ENCODE peak calls at places on chromosomes 1 and 21, in eight cellular contexts. S is body of pancreas, N is H9, Y is GM23338, Q is cardiac muscle cell, R is Peyer's patch, V is MM.1S, K is PC-3. P is an unnamed sample. For H3K4me1, the result is how much of the 10 kb centered on the place peaks cover.

GRCh38 chr1:157363660-157364140 is 188.6 kb downstream of the FCRL5 start:
- DNase-seq in S (peak), N (peak), Y (peak), Q (peak), R (peak), V (peak), K (peak), P (no peak)

GRCh38 chr1:204075116-204075636 is 2.3 kb downstream of the SOX13 start:
- DNase-seq in S (peak), N (no peak), Y (peak), Q (peak), R (peak), V (no peak), K (peak), P (no peak)

GRCh38 chr1:232983817-232984567 is 33.6 kb downstream of the NTPCR start:
- DNase-seq in S (no peak), N (no peak), Y (no peak), Q (no peak), R (no peak), V (no peak), K (no peak), P (no peak)

GRCh38 chr1:38569932-38570356 is 289.6 kb downstream of the RRAGC start:
- DNase-seq in S (no peak), N (no peak), Y (no peak), Q (peak), R (no peak), V (no peak), K (no peak), P (no peak)

GRCh38 chr21:31571879-31572278 is 87.6 kb upstream of the SOD1 start:
- DNase-seq in S (no peak), N (no peak), Y (no peak), Q (no peak), R (no peak), V (peak), K (no peak), P (no peak)

GRCh38 chr1:77783141-77783540 is 3.7 kb downstream of the MIGA1 start:
- DNase-seq in S (no peak), N (no peak), Y (no peak), Q (no peak), R (no peak), V (no peak), K (peak), P (no peak)

GRCh38 chr1:50425376-50426107 is 2.3 kb upstream of the DMRTA2 start:
- DNase-seq in S (no peak), N (peak), Y (peak), Q (no peak), R (no peak), V (no peak), K (no peak), P (no peak)

GRCh38 chr1:202501281-202501680 is 152.8 kb downstream of the PPP1R12B start:
- DNase-seq in S (no peak), N (no peak), Y (peak), Q (no peak), R (no peak), V (peak), K (peak), P (no peak)

GRCh38 chr1:26537951-26538352 is 8.4 kb downstream of the RPS6KA1 start:
- DNase-seq in S (no peak), N (peak), Y (peak), Q (no peak), R (peak), V (peak), K (peak), P (peak)

GRCh38 chr1:8570435-8570834 is 247.0 kb downstream of the RERE start:
- DNase-seq in S (no peak), N (no peak), Y (no peak), Q (no peak), R (no peak), V (no peak), K (no peak), P (no peak)

GRCh38 chr1:41474490-41475271 is 9.8 kb downstream of the EDN2 start:
- DNase-seq in S (peak), N (no peak), Y (peak), Q (no peak), R (no peak), V (no peak), K (no peak), P (peak)

GRCh38 chr1:240029418-240029817 is 62.3 kb upstream of the FMN2 start:
- DNase-seq in S (no peak), N (no peak), Y (peak), Q (no peak), R (no peak), V (no peak), K (peak), P (no peak)

DNA sequence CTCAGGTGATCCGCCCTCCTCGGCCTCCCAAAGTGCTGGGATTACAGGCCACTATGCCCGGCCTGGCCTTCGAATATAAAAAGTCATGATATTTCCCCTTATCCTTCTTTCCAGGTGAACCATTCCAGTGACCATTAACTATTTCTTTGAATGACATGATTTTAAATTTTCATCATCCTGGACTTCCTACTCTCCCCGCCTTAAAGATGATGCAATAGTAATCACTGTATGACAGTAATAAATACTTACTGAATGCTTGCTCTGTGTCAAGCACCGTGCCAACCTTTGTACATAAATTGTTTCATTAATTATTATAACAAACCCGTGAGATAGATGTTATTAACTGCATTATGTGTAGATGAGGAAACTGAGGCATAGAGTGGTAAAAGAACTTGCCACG is 19.9 kb upstream of the ATP1A1 start:
- DNase-seq in S (no peak), N (no peak), Y (no peak), Q (no peak), R (no peak), V (no peak), K (no peak), P (no peak)
- H3K4me1 ChIP-seq in S (under half), N (under half), Y (under half), Q (under half), R (under half), V (under half), K (under half), P (under half)

GRCh38 chr21:25281134-25281533 is 326.1 kb downstream of the MRPL39 start:
- DNase-seq in S (no peak), N (no peak), Y (no peak), Q (no peak), R (no peak), V (no peak), K (no peak), P (no peak)

GRCh38 chr21:25280061-25280460 is 327.2 kb downstream of the MRPL39 start:
- DNase-seq in S (no peak), N (no peak), Y (peak), Q (no peak), R (no peak), V (no peak), K (no peak), P (no peak)

DNA sequence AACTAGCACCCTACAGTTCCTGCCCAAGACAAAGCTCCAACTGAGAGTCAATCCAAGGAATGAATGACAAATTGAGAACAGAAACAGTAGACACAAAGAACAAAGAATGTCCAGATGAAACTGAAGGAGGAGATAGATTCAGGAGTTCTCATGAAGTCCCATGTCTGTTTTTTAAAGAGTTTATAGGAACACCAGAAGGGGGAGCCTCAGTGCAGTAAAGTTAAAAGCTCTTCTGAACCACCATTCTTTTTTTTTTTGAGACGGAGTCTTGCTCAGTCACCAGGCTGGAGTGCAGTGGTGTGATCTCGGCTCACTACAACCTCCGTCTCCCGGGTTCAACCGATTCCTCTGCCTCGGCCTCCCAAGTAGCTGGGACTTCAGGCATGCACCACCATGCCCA is 323.6 kb downstream of the MRPL39 start:
- DNase-seq in S (no peak), N (peak), Y (peak), Q (peak), R (no peak), V (peak), K (peak), P (no peak)
- TF ChIP-seq CTCF in S (peak), N (peak), Y (peak), Q (peak), R (no peak), V (peak), K (peak), P (peak)

DNA sequence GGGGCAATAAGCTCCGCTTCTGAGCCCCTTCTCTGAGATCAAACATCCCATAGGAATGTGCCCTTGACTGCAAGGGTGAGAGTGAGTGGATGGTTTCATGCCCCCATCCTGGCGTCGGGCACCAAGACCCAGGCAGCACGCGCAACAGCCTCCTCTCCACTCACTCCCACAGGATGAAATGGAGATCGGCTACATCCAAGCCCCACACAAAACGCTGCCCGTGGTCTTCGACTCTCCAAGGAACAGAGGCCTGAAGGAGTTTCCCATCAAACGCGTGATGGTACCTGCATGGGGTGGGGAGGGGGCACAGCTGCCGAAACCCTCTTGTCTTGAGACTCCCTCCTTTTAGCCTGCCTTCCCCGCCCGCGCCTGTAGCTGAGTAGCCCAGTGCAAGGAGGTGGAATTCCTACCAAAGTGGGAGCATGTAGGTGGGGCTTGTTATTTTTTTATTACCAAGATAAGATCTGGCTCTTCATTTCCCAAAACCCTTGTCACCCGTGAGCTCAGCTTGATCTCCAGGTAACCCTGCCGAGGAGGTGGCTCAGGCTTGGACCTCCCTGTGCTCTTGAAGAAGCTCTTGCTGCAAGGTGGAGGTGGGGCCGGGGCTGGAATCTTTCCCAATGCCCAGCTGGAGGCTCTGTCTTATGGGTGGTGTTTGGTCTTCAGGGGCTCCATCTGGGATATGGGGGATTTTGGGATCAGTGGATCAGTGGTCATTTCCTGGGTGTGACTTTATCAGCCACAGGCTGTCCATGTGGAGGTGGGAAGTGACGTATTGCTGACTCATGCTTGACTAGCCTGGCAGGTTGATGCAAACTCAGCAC is 24.0 kb upstream of the PADI6 start:
- DNase-seq in S (no peak), N (peak), Y (no peak), Q (no peak), R (peak), V (no peak), K (peak), P (peak)
- H3K4me1 ChIP-seq in S (under half), N (under half), Y (under half), Q (under half), R (under half), V (under half), K (under half), P (under half)

GRCh38 chr1:223756002-223756775 is 43.9 kb downstream of the CAPN2 start:
- DNase-seq in S (no peak), N (no peak), Y (no peak), Q (no peak), R (no peak), V (no peak), K (no peak), P (no peak)
- TF ChIP-seq CTCF in S (no peak), N (no peak), Y (no peak), Q (no peak), R (no peak), V (no peak), K (no peak), P (no peak)

GRCh38 chr1:221711156-221711577 is 30.7 kb downstream of the DUSP10 start:
- DNase-seq in S (no peak), N (no peak), Y (no peak), Q (no peak), R (no peak), V (no peak), K (no peak), P (no peak)

GRCh38 chr1:221708076-221708571 is 33.8 kb downstream of the DUSP10 start:
- DNase-seq in S (no peak), N (no peak), Y (no peak), Q (no peak), R (peak), V (no peak), K (no peak), P (no peak)

GRCh38 chr1:221708987-221709386 is 32.9 kb downstream of the DUSP10 start:
- DNase-seq in S (peak), N (no peak), Y (peak), Q (no peak), R (peak), V (no peak), K (peak), P (no peak)

GRCh38 chr1:221711642-221712041 is 30.2 kb downstream of the DUSP10 start:
- DNase-seq in S (no peak), N (no peak), Y (no peak), Q (no peak), R (no peak), V (no peak), K (no peak), P (no peak)

DNA sequence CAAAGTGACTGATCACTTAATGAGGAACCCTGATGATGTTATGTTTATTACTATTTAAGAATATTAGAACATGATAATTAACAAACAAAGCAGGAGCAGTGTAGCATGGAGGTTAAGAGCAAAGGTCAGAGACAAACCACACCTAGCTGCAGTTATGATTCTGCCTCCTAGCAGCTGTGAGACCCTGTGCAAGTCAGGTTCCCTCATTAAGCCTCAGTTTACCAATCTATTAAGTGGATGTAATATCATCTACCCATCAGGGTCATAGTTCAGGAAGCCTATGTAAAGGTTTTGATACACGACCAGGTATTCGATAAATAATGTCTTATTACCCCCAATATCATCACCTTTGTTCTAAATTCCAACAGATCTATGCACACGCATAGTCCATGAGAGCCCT is 32.0 kb downstream of the DUSP10 start:
- DNase-seq in S (no peak), N (no peak), Y (no peak), Q (no peak), R (no peak), V (no peak), K (no peak), P (no peak)
- H3K4me1 ChIP-seq in S (half or more), N (under half), Y (under half), Q (under half), R (under half), V (under half), K (under half), P (half or more)

GRCh38 chr1:88922214-88922613 is 30.8 kb upstream of the GTF2B start:
- DNase-seq in S (no peak), N (no peak), Y (peak), Q (no peak), R (no peak), V (no peak), K (peak), P (no peak)
- TF ChIP-seq CTCF in S (no peak), N (peak), Y (peak), Q (no peak), R (no peak), V (no peak), K (peak), P (no peak)

DNA sequence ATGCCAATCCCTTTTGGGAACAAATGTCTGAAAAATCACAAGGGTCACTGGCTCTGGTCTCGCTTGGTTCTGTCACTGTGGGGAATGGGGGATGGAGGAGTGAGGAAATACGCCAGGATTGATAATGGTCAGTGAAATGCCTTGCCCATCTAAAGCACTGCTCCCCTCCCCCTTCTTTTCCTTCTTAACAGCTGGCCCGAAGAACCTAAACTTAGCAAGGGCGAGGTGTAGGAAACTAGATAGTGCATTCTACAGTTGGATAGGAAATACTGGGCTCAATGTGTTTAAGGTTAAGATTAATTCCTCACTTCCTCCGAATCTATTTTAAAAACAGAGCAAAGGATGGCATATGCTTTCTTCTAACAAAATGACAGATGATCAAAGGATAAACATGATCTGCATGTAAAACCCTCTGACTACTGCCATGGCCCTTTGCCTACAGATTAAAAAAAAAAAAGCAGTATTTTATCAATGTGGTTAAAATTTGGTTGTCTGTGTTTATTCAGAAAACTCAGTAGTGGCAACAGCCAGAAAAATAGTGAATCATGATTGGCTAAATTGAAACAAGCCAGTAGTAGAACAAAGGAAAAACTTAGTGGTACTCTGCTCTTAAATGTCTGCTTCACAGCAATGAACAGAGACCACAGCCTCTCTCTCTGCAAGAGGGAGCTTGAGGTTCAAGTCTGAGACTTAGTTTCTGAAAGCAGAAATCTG is 86.1 kb upstream of the VAV3 start:
- DNase-seq in S (no peak), N (no peak), Y (peak), Q (peak), R (no peak), V (no peak), K (no peak), P (no peak)
- H3K4me1 ChIP-seq in S (under half), N (under half), Y (under half), Q (under half), R (under half), V (under half), K (under half), P (half or more)

GRCh38 chr1:24351247-24351646 is 32.1 kb downstream of the GRHL3 start:
- DNase-seq in S (no peak), N (no peak), Y (no peak), Q (no peak), R (no peak), V (peak), K (no peak), P (no peak)
- TF ChIP-seq CTCF in S (no peak), N (no peak), Y (no peak), Q (no peak), R (no peak), V (no peak), K (no peak), P (no peak)

DNA sequence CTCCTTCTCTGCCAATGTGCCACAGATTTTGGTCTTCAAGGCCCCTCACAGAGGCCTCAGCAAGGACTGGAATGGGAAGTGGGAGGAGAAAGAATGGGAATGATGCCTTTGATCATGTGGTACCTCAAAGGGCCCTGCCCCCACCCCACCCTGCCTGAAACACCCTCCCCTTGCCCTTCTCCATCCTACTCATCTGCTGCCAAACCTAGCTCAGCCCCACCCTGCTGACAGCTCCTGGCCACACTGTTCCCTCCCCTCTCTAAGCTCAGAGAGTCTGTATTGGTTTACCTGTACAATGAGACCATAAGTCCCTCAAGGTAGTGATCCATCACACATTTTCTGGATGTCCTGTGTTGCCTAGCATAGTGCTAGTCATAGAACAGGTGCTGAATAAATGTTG is 6.7 kb upstream of the ARHGAP30 start:
- DNase-seq in S (no peak), N (no peak), Y (no peak), Q (no peak), R (no peak), V (no peak), K (no peak), P (no peak)
- H3K4me1 ChIP-seq in S (under half), N (under half), Y (under half), Q (under half), R (under half), V (under half), K (under half), P (under half)

P was measured in lower lobe of right lung.